ENCODE peak calls at places on chromosome 19, in five cellular contexts. V, I, F, T and G are unnamed samples.

GRCh38 chr19:58571575-58571947 is 1.6 kb downstream of the MZF1 start:
- DNase-seq in V (no peak), I (no peak), F (no peak), T (peak; percentile 17), G (no peak)

GRCh38 chr19:39192846-39193245 is 3.9 kb upstream of the NCCRP1 start:
- DNase-seq in V (no peak), I (no peak), F (no peak), T (no peak), G (no peak)

GRCh38 chr19:46674416-46675178 is 13.6 kb upstream of the DACT3 start:
- DNase-seq in V (peak; percentile 66), I (no peak), F (peak; percentile 37), T (no peak), G (no peak)

GRCh38 chr19:38429055-38429810 is 3.2 kb upstream of the RASGRP4 start:
- DNase-seq in V (no peak), I (no peak), F (no peak), T (no peak), G (no peak)

GRCh38 chr19:14437578-14438140 is 4.6 kb downstream of the PKN1 start:
- DNase-seq in V (no peak), I (no peak), F (no peak), T (no peak), G (peak; percentile 95)

GRCh38 chr19:7904074-7905020 is 670 bp downstream of the MAP2K7 start:
- DNase-seq in V (peak; percentile 66), I (no peak), F (no peak), T (peak; percentile 62), G (no peak)

GRCh38 chr19:11833541-11833940 is 15.0 kb upstream of the ZNF439 start:
- DNase-seq in V (no peak), I (no peak), F (no peak), T (no peak), G (no peak)

GRCh38 chr19:11361037-11361770 is 6.0 kb downstream of the PLPPR2 start:
- DNase-seq in V (peak; percentile 97), I (no peak), F (no peak), T (peak; percentile 98), G (peak; percentile 84)

GRCh38 chr19:7426986-7427385 is 61.8 kb downstream of the PEX11G start:
- DNase-seq in V (no peak), I (no peak), F (no peak), T (no peak), G (no peak)

GRCh38 chr19:12478234-12478941 is 6.2 kb downstream of the ZNF709 start:
- DNase-seq in V (no peak), I (no peak), F (no peak), T (peak; percentile 64), G (no peak)

GRCh38 chr19:47813304-47813994 is 8.3 kb upstream of the CRX start:
- DNase-seq in V (peak; percentile 95), I (peak; percentile 41), F (peak; percentile 69), T (peak; percentile 86), G (peak; percentile 40)

GRCh38 chr19:982567-983170 is 1.5 kb upstream of the WDR18 start:
- DNase-seq in V (peak; percentile 89), I (peak; percentile 42), F (peak; percentile 68), T (peak; percentile 77), G (peak; percentile 80)

GRCh38 chr19:16373989-16374388 is 49.4 kb downstream of the KLF2 start:
- DNase-seq in V (no peak), I (no peak), F (no peak), T (no peak), G (no peak)

GRCh38 chr19:43765109-43765876 is 10.5 kb upstream of the SMG9 start:
- DNase-seq in V (no peak), I (peak; percentile 87), F (peak; percentile 96), T (peak; percentile 72), G (peak; percentile 96)

GRCh38 chr19:8640402-8641004 is 10.1 kb downstream of the NFILZ start:
- DNase-seq in V (no peak), I (no peak), F (no peak), T (no peak), G (peak; percentile 49)

GRCh38 chr19:1418494-1418775 is 11.0 kb downstream of the DAZAP1 start:
- DNase-seq in V (no peak), I (no peak), F (no peak), T (no peak), G (no peak)

GRCh38 chr19:24033962-24034342 is 53.0 kb upstream of the ZNF254 start:
- DNase-seq in V (peak; percentile 46), I (peak; percentile 68), F (peak; percentile 53), T (peak; percentile 50), G (peak; percentile 87)

GRCh38 chr19:47239610-47240296 is 8.8 kb upstream of the BBC3 start:
- DNase-seq in V (peak; percentile 89), I (peak; percentile 37), F (no peak), T (no peak), G (no peak)

GRCh38 chr19:33801411-33801810 is 4.7 kb downstream of the KCTD15 start:
- DNase-seq in V (no peak), I (no peak), F (no peak), T (no peak), G (no peak)

GRCh38 chr19:33800012-33800680 is 3.5 kb downstream of the KCTD15 start:
- DNase-seq in V (no peak), I (no peak), F (no peak), T (no peak), G (no peak)

GRCh38 chr19:33797821-33798633 is 1.4 kb downstream of the KCTD15 start:
- DNase-seq in V (peak; percentile 88), I (peak; percentile 48), F (no peak), T (peak; percentile 84), G (no peak)

GRCh38 chr19:33798701-33799111 is 2.0 kb downstream of the KCTD15 start:
- DNase-seq in V (peak; percentile 74), I (peak; percentile 18), F (no peak), T (no peak), G (no peak)

DNA sequence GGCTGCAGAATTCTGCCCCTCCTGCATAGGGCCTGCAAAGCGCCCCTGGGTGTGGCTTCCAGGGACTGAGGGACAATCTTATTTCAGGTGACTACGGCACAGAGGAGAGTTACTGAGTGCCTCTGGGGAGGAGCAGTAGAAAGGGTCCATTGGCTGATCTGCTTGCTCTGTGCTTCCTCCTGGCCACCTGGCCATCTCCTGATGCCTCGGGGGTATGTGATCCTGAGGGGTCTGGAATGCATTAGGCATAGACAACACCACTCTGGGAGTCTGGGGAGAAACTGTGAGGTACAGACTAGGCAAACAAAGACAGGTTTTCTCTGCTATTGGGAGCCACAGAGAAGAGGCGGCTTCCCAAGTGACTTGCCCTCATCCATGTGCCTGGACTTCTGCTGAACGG is 2.8 kb downstream of the KCTD15 start:
- DNase-seq in V (no peak), I (no peak), F (no peak), T (no peak), G (no peak)
- H3K9ac ChIP-seq in V (no peak overlapping the region), I (no peak overlapping the region), F (no peak overlapping the region), T (no peak overlapping the region), G (no peak overlapping the region)

DNA sequence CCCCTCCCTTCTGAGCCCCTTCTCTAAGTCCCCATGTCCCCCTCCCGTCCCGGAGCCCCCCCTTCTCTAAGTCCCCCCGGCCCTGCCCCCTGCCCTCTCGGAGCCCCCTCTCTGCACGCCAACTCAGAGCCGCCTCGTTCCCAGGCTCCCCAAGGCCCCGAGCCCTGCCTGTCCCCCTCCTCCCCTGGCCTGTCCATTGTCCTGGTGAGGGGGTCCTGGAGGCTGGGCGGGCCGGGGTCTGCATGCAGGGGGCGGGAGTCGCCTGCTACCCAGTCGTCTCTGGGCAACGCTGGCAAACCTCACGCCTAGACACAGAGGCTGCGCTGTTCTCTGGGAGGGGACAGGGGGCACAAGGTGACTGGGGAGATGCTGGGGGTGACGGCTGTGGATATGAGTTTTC is 39.2 kb upstream of the SEMA6B start:
- DNase-seq in V (peak; percentile 74), I (no peak), F (no peak), T (no peak), G (no peak)
- H3K9ac ChIP-seq in V (no peak overlapping the region), I (no peak overlapping the region), F (no peak overlapping the region), T (no peak overlapping the region), G (no peak overlapping the region)

GRCh38 chr19:55229145-55229788 is 704 bp upstream of the TMEM86B start:
- DNase-seq in V (no peak), I (no peak), F (no peak), T (no peak), G (no peak)
- H3K9ac ChIP-seq in V (no peak overlapping the region), I (no peak overlapping the region), F (no peak overlapping the region), T (no peak overlapping the region), G (no peak overlapping the region)

GRCh38 chr19:55097864-55098715 is 19.3 kb downstream of the PPP1R12C start:
- DNase-seq in V (no peak), I (no peak), F (no peak), T (no peak), G (no peak)
- H3K9ac ChIP-seq in V (no peak overlapping the region), I (no peak overlapping the region), F (no peak overlapping the region), T (no peak overlapping the region), G (no peak overlapping the region)

GRCh38 chr19:17642656-17643055 is 45.5 kb downstream of the UNC13A start:
- DNase-seq in V (no peak), I (no peak), F (no peak), T (no peak), G (no peak)
- H3K9ac ChIP-seq in V (no peak overlapping the region), I (no peak overlapping the region), F (no peak overlapping the region), T (no peak overlapping the region), G (no peak overlapping the region)